ENCODE peak calls at places on chromosomes 7 and 10, in nine cellular contexts. Z is IMR-90, U is astrocyte of the spinal cord, Q is GM12878, I is LNCaP clone FGC, O is bronchial epithelial cell, G is AG10803, F is brain microvascular endothelial cell, T is OCI-LY7. L is an unnamed sample.

GRCh38 chr10:96842896-96843723 is 11.0 kb downstream of the LCOR start:
- DNase-seq in Z (no peak), U (no peak), Q (no peak), I (no peak), O (peak; percentile 85), G (no peak), F (no peak), T (no peak), L (no peak)

GRCh38 chr7:155062431-155062830 is 7.7 kb upstream of the HTR5A start:
- DNase-seq in Z (no peak), U (no peak), Q (no peak), I (no peak), O (no peak), G (no peak), F (no peak), T (no peak), L (no peak)

GRCh38 chr10:25632802-25633201 is 301.2 kb upstream of the MYO3A start:
- DNase-seq in Z (no peak), U (no peak), Q (no peak), I (no peak), O (no peak), G (no peak), F (no peak), T (no peak), L (no peak)

GRCh38 chr7:1714583-1715330 is 44.7 kb downstream of the ELFN1 start:
- DNase-seq in Z (no peak), U (no peak), Q (no peak), I (no peak), O (no peak), G (no peak), F (no peak), T (no peak), L (no peak)

GRCh38 chr10:62814901-62815372 is 1.2 kb downstream of the EGR2 start:
- DNase-seq in Z (no peak), U (no peak), Q (no peak), I (no peak), O (no peak), G (no peak), F (no peak), T (no peak), L (no peak)

GRCh38 chr10:29820890-29821398 is 186.2 kb upstream of the SVIL start:
- DNase-seq in Z (no peak), U (no peak), Q (no peak), I (no peak), O (no peak), G (no peak), F (no peak), T (no peak), L (no peak)

GRCh38 chr10:12727832-12728215 is 273.7 kb downstream of the CCDC3 start:
- DNase-seq in Z (no peak), U (peak; percentile 31), Q (no peak), I (no peak), O (no peak), G (no peak), F (no peak), T (no peak), L (no peak)

GRCh38 chr7:100162874-100163533 is 4.5 kb upstream of the TRAPPC14 start:
- DNase-seq in Z (no peak), U (no peak), Q (no peak), I (no peak), O (peak; percentile 83), G (no peak), F (no peak), T (peak; percentile 40), L (no peak)

GRCh38 chr10:69837261-69837660 is 35.6 kb downstream of the COL13A1 start:
- DNase-seq in Z (no peak), U (no peak), Q (no peak), I (no peak), O (no peak), G (no peak), F (no peak), T (no peak), L (no peak)

GRCh38 chr7:137975223-137975622 is 26.7 kb downstream of the CREB3L2 start:
- DNase-seq in Z (peak; percentile 85), U (peak; percentile 81), Q (no peak), I (no peak), O (no peak), G (peak; percentile 80), F (peak; percentile 68), T (no peak), L (no peak)

GRCh38 chr7:27245124-27245797 is 2.7 kb downstream of the EVX1 start:
- DNase-seq in Z (no peak), U (no peak), Q (no peak), I (no peak), O (no peak), G (no peak), F (no peak), T (no peak), L (no peak)

GRCh38 chr7:1856161-1856965 is 186.3 kb downstream of the ELFN1 start:
- DNase-seq in Z (no peak), U (no peak), Q (no peak), I (no peak), O (no peak), G (no peak), F (no peak), T (no peak), L (no peak)

GRCh38 chr7:143901360-143901709 is 641 bp downstream of the TCAF1 start:
- DNase-seq in Z (peak; percentile 58), U (peak; percentile 62), Q (no peak), I (no peak), O (peak; percentile 37), G (peak; percentile 54), F (peak; percentile 52), T (no peak), L (peak; percentile 43)

GRCh38 chr10:71547290-71547689 is 150.6 kb downstream of the CDH23 start:
- DNase-seq in Z (no peak), U (no peak), Q (no peak), I (no peak), O (no peak), G (no peak), F (no peak), T (no peak), L (no peak)

GRCh38 chr7:158601090-158601489 is 13.5 kb upstream of the PTPRN2 start:
- DNase-seq in Z (no peak), U (no peak), Q (no peak), I (no peak), O (no peak), G (no peak), F (no peak), T (no peak), L (no peak)

GRCh38 chr10:75547391-75548298 is 116.2 kb downstream of the LRMDA start:
- DNase-seq in Z (peak; percentile 9), U (peak; percentile 79), Q (peak; percentile 33), I (no peak), O (peak; percentile 30), G (peak; percentile 97), F (peak; percentile 82), T (no peak), L (no peak)

GRCh38 chr7:131212114-131212513 is 115.6 kb upstream of the MKLN1 start:
- DNase-seq in Z (peak; percentile 43), U (peak; percentile 33), Q (no peak), I (no peak), O (peak; percentile 30), G (no peak), F (peak; percentile 24), T (no peak), L (peak; percentile 69)

GRCh38 chr10:55820071-55820470 is 541.0 kb downstream of the ZWINT start:
- DNase-seq in Z (no peak), U (no peak), Q (no peak), I (no peak), O (no peak), G (no peak), F (no peak), T (no peak), L (peak; percentile 57)

GRCh38 chr10:29183304-29183918 is 105.5 kb upstream of the LYZL1 start:
- DNase-seq in Z (no peak), U (no peak), Q (no peak), I (no peak), O (no peak), G (no peak), F (no peak), T (no peak), L (no peak)

DNA sequence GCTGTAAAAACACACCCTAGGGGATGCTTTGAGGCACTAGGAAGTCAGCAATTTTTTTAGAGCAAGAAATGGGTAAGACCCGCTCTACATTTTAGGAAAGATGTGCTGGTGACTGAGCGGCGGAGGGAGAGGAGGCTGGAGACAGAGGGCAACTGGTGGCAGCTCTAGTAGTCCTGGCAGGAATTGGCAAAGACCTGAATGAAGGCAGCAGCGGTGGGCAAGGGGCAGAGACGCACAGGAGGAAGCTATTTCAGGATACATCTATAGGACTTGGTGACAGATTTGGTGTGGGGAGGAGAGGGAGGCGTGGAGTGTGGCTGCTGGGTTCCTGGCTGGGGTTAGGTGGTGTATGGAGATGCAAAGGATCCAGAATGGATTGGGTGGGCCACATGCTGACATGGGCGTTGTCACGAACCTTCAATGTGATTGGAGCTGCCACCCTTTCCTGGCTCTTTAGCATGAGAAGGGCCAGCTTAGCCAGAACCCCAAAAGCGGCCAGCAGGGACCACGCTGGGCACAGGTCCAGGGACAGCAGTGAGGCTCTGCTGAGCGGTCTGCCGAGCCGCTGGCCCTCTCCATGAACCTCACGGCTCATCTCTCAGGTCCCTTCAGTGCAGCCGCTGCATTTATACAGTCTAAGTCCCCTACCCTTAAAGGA is 10.2 kb upstream of the ADCY1 start:
- DNase-seq in Z (no peak), U (no peak), Q (no peak), I (no peak), O (no peak), G (no peak), F (no peak), T (no peak), L (no peak)
- H3K4me3 ChIP-seq in Z (no peak overlapping the region), U (no peak overlapping the region), Q (no peak overlapping the region), I (no peak overlapping the region), O (no peak overlapping the region), G (no peak overlapping the region), F (no peak overlapping the region), T (no peak overlapping the region), L (no peak overlapping the region)

GRCh38 chr10:2984682-2985081 is 82.7 kb upstream of the PFKP start:
- DNase-seq in Z (no peak), U (no peak), Q (no peak), I (no peak), O (no peak), G (no peak), F (no peak), T (no peak), L (no peak)
- H3K4me3 ChIP-seq in Z (no peak overlapping the region), U (no peak overlapping the region), Q (no peak overlapping the region), I (no peak overlapping the region), O (no peak overlapping the region), G (no peak overlapping the region), F (no peak overlapping the region), T (no peak overlapping the region), L (no peak overlapping the region)

GRCh38 chr7:139798221-139798620 is 20.4 kb upstream of the HIPK2 start:
- DNase-seq in Z (no peak), U (no peak), Q (peak; percentile 39), I (no peak), O (peak; percentile 61), G (no peak), F (no peak), T (peak; percentile 59), L (no peak)
- H3K4me3 ChIP-seq in Z (no peak overlapping the region), U (no peak overlapping the region), Q (no peak overlapping the region), I (no peak overlapping the region), O (no peak overlapping the region), G (no peak overlapping the region), F (no peak overlapping the region), T (peak overlapping the region; percentile 29), L (no peak overlapping the region)

DNA sequence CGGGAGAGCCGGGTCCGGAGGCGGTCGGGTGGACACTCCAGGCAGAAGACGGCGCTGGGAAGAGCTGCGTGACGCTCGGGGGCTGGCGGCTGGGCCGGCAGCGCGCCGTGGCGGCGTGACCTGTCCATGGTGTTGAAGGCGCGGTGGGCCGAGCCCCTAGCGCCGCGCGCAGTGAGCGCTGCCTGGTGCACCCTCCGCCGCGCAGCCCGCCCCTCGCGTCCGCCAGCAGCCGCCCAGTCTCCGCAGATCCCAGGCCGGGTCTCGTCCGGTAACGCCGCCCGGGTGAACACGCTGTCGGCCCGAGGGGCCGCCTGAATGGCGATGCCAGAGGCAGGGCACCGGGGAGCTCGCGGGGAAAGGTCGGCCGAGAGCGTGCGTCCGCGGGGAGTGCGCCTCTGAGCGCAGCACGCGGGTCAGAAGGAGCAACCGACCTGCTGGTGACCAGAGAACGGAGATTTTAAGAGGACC is 657 bp upstream of the TMEM178B start:
- DNase-seq in Z (peak; percentile 44), U (peak; percentile 54), Q (no peak), I (no peak), O (no peak), G (peak; percentile 34), F (peak; percentile 26), T (no peak), L (no peak)
- H3K4me3 ChIP-seq in Z (peak overlapping the region; percentile 47), U (peak overlapping the region; percentile 27), Q (no peak overlapping the region), I (peak overlapping the region; percentile 47), O (peak overlapping the region; percentile 33), G (peak overlapping the region; percentile 46), F (peak overlapping the region; percentile 53), T (no peak overlapping the region), L (peak overlapping the region; percentile 62)

L was measured in NT2/D1.